ENCODE peak calls at places on chromosomes 13 and 19, in six cellular contexts. J is A549; Q is stimulated activated CD4-positive, alpha-beta T cell treated with anti-CD3 and anti-CD28 coated beads, Interleukin-2, amount 100 ng/mL, for 48 hours; A is CD8-positive, alpha-beta memory T cell; W is AG10803; L is activated CD4-positive, alpha-beta T cell treated with anti-CD3 and anti-CD28 coated beads, Interleukin-2, amount 50 U/mL, for 24 hours. I is an unnamed sample.

GRCh38 chr19:41699968-41700323 is 8.5 kb upstream of the CEACAM5 start:
- DNase-seq in J (no peak), Q (no peak), A (no peak), W (no peak), L (no peak), I (no peak)

GRCh38 chr19:10625762-10626138 is 397 bp downstream of the SLC44A2 start:
- DNase-seq in J (no peak), Q (no peak), A (no peak), W (no peak), L (no peak), I (no peak)

GRCh38 chr13:36918246-36919060 is 1.6 kb downstream of the SMAD9 start:
- DNase-seq in J (no peak), Q (no peak), A (no peak), W (peak), L (no peak), I (no peak)

GRCh38 chr13:45046445-45046844 is 57.1 kb downstream of the GPALPP1 start:
- DNase-seq in J (no peak), Q (no peak), A (no peak), W (no peak), L (no peak), I (no peak)

GRCh38 chr13:46551410-46552301 is 1.3 kb upstream of the LRCH1 start:
- DNase-seq in J (peak), Q (peak), A (peak), W (peak), L (peak), I (peak)

GRCh38 chr13:98026457-98026857 is 73.0 kb downstream of the IPO5 start:
- DNase-seq in J (peak), Q (no peak), A (no peak), W (peak), L (no peak), I (no peak)

GRCh38 chr19:771332-771785 is 20.4 kb downstream of the MISP start:
- DNase-seq in J (peak), Q (peak), A (no peak), W (peak), L (no peak), I (no peak)

GRCh38 chr19:3162418-3163229 is 15.9 kb upstream of the S1PR4 start:
- DNase-seq in J (peak), Q (no peak), A (no peak), W (peak), L (no peak), I (no peak)

GRCh38 chr19:48713041-48713863 is 6.3 kb downstream of the MAMSTR start:
- DNase-seq in J (peak), Q (no peak), A (no peak), W (no peak), L (no peak), I (no peak)

GRCh38 chr19:39405930-39406655 is 554 bp upstream of the ZFP36 start:
- DNase-seq in J (no peak), Q (peak), A (peak), W (no peak), L (peak), I (peak)

GRCh38 chr13:110396913-110397379 is 89.9 kb downstream of the COL4A2 start:
- DNase-seq in J (peak), Q (no peak), A (no peak), W (peak), L (no peak), I (no peak)

I was measured in activated T-cell treated with anti-CD3 and anti-CD28 coated beads for 24 hours.